ENCODE peak calls at places on chromosomes 12 and 14, in six cellular contexts. H is WTC11; R is stimulated activated CD8-positive, alpha-beta memory T cell treated with anti-CD3 and anti-CD28 coated beads, Interleukin-4, amount 100 ng/mL, for 24 hours; K is NCI-H2107; F is cardiac muscle cell; X is HFFc6. U is an unnamed sample.

GRCh38 chr12:1993341-1993740 is 10.9 kb downstream of the DCP1B start:
- DNase-seq in K (no peak), R (no peak), X (peak), H (no peak), F (peak), U (no peak)

GRCh38 chr14:102187583-102188001 is 47.9 kb downstream of the WDR20 start:
- DNase-seq in K (no peak), H (no peak), X (no peak), R (no peak), F (no peak), U (no peak)

GRCh38 chr14:34931206-34931605 is 51.6 kb upstream of the SRP54 start:
- DNase-seq in K (no peak), F (peak), R (no peak), X (no peak), H (no peak), U (no peak)

GRCh38 chr14:75274899-75275569 is 3.6 kb upstream of the FOS start:
- DNase-seq in X (no peak), H (no peak), K (no peak), R (no peak), F (no peak), U (peak)

GRCh38 chr12:26246483-26247164 is 51.3 kb downstream of the SSPN start:
- DNase-seq in K (no peak), X (no peak), H (no peak), R (no peak), F (no peak), U (no peak)

GRCh38 chr14:29743566-29743965 is 184.1 kb downstream of the PRKD1 start:
- DNase-seq in F (no peak), K (peak), X (no peak), H (no peak), R (no peak), U (peak)

GRCh38 chr12:107368586-107368985 is 275.2 kb upstream of the CRY1 start:
- DNase-seq in H (no peak), R (no peak), F (no peak), X (no peak), K (no peak), U (no peak)

GRCh38 chr12:71795901-71796300 is 41.2 kb downstream of the RAB21 start:
- DNase-seq in X (no peak), K (no peak), R (no peak), H (no peak), F (no peak), U (no peak)

GRCh38 chr12:43896496-43896895 is 60.6 kb downstream of the TMEM117 start:
- DNase-seq in F (no peak), R (no peak), X (no peak), K (no peak), H (no peak), U (no peak)

GRCh38 chr14:91858536-91859275 is 8.6 kb downstream of the TC2N start:
- DNase-seq in X (peak), K (no peak), R (no peak), F (peak), H (no peak), U (no peak)

GRCh38 chr12:98229539-98229921 is 285.9 kb upstream of the TMPO start:
- DNase-seq in X (no peak), F (no peak), K (no peak), R (no peak), H (no peak), U (no peak)

GRCh38 chr12:122062832-122063690 is 15.5 kb upstream of the MLXIP start:
- DNase-seq in H (no peak), F (peak), X (peak), K (no peak), R (no peak), U (peak)

GRCh38 chr12:24561882-24562760 is 386.8 kb downstream of the BCAT1 start:
- DNase-seq in X (no peak), K (no peak), R (no peak), H (peak), F (peak), U (peak)

GRCh38 chr14:63840981-63841380 is 11.8 kb upstream of the SYNE2 start:
- DNase-seq in X (no peak), K (no peak), F (no peak), R (peak), H (peak), U (peak)

GRCh38 chr14:53055003-53055402 is 98.1 kb downstream of the DDHD1 start:
- DNase-seq in F (peak), R (no peak), H (no peak), X (peak), K (peak), U (no peak)

GRCh38 chr12:65881348-65881961 is 57.2 kb downstream of the HMGA2 start:
- DNase-seq in X (peak), K (no peak), R (no peak), H (peak), F (peak), U (peak)

GRCh38 chr14:35897616-35898111 is 71.5 kb downstream of the BRMS1L start:
- DNase-seq in H (no peak), K (peak), F (no peak), R (no peak), X (no peak), U (no peak)

GRCh38 chr14:69812725-69813124 is 15.7 kb upstream of the SLC10A1 start:
- DNase-seq in F (peak), R (no peak), K (no peak), H (no peak), X (no peak), U (no peak)

GRCh38 chr14:61891251-61891650 is 129.0 kb downstream of the SNAPC1 start:
- DNase-seq in X (peak), R (no peak), K (no peak), H (no peak), F (peak), U (no peak)

GRCh38 chr14:75457648-75458165 is 29.9 kb downstream of the JDP2 start:
- DNase-seq in F (no peak), R (no peak), H (no peak), X (no peak), K (no peak), U (no peak)

GRCh38 chr14:105537580-105538474 is 11.4 kb downstream of the TMEM121 start:
- DNase-seq in K (peak), F (peak), X (no peak), R (peak), H (peak), U (peak)

GRCh38 chr12:12046401-12046800 is 24.3 kb upstream of the BCL2L14 start:
- DNase-seq in H (no peak), F (no peak), X (no peak), R (no peak), K (no peak), U (no peak)

GRCh38 chr12:108321688-108322087 is 17.4 kb downstream of the CMKLR1 start:
- DNase-seq in K (no peak), R (no peak), H (no peak), X (no peak), F (no peak), U (no peak)

GRCh38 chr12:118773956-118774723 is 207.2 kb upstream of the SRRM4 start:
- DNase-seq in X (no peak), H (peak), R (no peak), K (peak), F (no peak), U (peak)

GRCh38 chr14:64734990-64735389 is 30.8 kb downstream of the PLEKHG3 start:
- DNase-seq in R (no peak), K (no peak), X (no peak), F (no peak), H (no peak), U (no peak)

GRCh38 chr12:127964717-127965116 is 302.3 kb upstream of the TMEM132C start:
- DNase-seq in K (no peak), F (no peak), X (no peak), H (no peak), R (no peak), U (no peak)

GRCh38 chr14:28375295-28375694 is 391.3 kb upstream of the FOXG1 start:
- DNase-seq in H (peak), F (peak), X (no peak), R (no peak), K (no peak), U (peak)

GRCh38 chr12:114841557-114842251 is 157.7 kb upstream of the TBX3 start:
- DNase-seq in F (no peak), K (no peak), R (no peak), H (no peak), X (no peak), U (no peak)